ENCODE peak calls at places on chromosomes 6 and 20, in six cellular contexts. M is K562, K is H1, C is GM12878, P is HepG2, V is GM12892. L is an unnamed sample.

GRCh38 chr6:80454197-80454596 is 347.7 kb downstream of the BCKDHB start:
- DNase-seq in M (no peak), K (no peak), C (peak), P (no peak), V (no peak), L (no peak)

GRCh38 chr6:35280903-35281302 is 16.7 kb upstream of the DEF6 start:
- DNase-seq in M (no peak), K (no peak), C (no peak), P (no peak), V (no peak), L (no peak)

GRCh38 chr20:1313236-1313964 is 15.5 kb downstream of the SDCBP2 start:
- DNase-seq in M (peak), K (no peak), C (no peak), P (peak), V (peak), L (peak)

GRCh38 chr6:32785781-32786533 is 22.6 kb upstream of the HLA-DQB2 start:
- DNase-seq in M (peak), K (no peak), C (peak), P (peak), V (no peak), L (peak)

GRCh38 chr6:137927777-137928218 is 60.7 kb downstream of the TNFAIP3 start:
- DNase-seq in M (no peak), K (no peak), C (peak), P (no peak), V (no peak), L (no peak)

GRCh38 chr6:56642366-56643261 is at the start of gene DST:
- DNase-seq in M (no peak), K (no peak), C (no peak), P (peak), V (no peak), L (no peak)

GRCh38 chr20:52268184-52268583 is 76.6 kb upstream of the ZFP64 start:
- DNase-seq in M (no peak), K (no peak), C (no peak), P (no peak), V (no peak), L (no peak)

GRCh38 chr6:139291813-139292619 is at the start of gene TXLNB:
- DNase-seq in M (no peak), K (no peak), C (peak), P (no peak), V (no peak), L (peak)

GRCh38 chr20:63589261-63590217 is 15.5 kb upstream of the HELZ2 start:
- DNase-seq in M (no peak), K (no peak), C (no peak), P (no peak), V (no peak), L (no peak)

GRCh38 chr6:121867095-121867494 is 431.6 kb downstream of the GJA1 start:
- DNase-seq in M (no peak), K (no peak), C (no peak), P (no peak), V (no peak), L (no peak)

GRCh38 chr6:144055121-144055931 is 40.0 kb downstream of the SF3B5 start:
- DNase-seq in M (no peak), K (no peak), C (no peak), P (no peak), V (no peak), L (no peak)

GRCh38 chr6:33590531-33591198 is 10.6 kb upstream of the BAK1 start:
- DNase-seq in M (no peak), K (no peak), C (no peak), P (peak), V (no peak), L (no peak)

GRCh38 chr6:134238960-134239795 is 78.7 kb downstream of the SGK1 start:
- DNase-seq in M (no peak), K (no peak), C (no peak), P (no peak), V (no peak), L (no peak)

GRCh38 chr20:32623667-32624157 is 38.6 kb upstream of the NOL4L start:
- DNase-seq in M (no peak), K (peak), C (no peak), P (no peak), V (no peak), L (no peak)

GRCh38 chr6:16400248-16400760 is 161.9 kb downstream of the GMPR start:
- DNase-seq in M (no peak), K (no peak), C (no peak), P (no peak), V (no peak), L (no peak)

GRCh38 chr20:2378893-2379292 is 1.8 kb upstream of the TGM6 start:
- DNase-seq in M (no peak), K (no peak), C (no peak), P (no peak), V (no peak), L (no peak)

GRCh38 chr20:57514273-57514751 is 10.6 kb downstream of the CTCFL start:
- DNase-seq in M (peak), K (no peak), C (no peak), P (peak), V (no peak), L (peak)

GRCh38 chr6:154488802-154489437 is 21.6 kb downstream of the CNKSR3 start:
- DNase-seq in M (no peak), K (no peak), C (no peak), P (no peak), V (no peak), L (no peak)

GRCh38 chr20:61754976-61755778 is 310.5 kb downstream of the TAF4 start:
- DNase-seq in M (no peak), K (no peak), C (no peak), P (no peak), V (no peak), L (no peak)

GRCh38 chr20:20837574-20838021 is 125.2 kb upstream of the RALGAPA2 start:
- DNase-seq in M (peak), K (no peak), C (no peak), P (peak), V (no peak), L (peak)

GRCh38 chr6:112286010-112286409 is 31.6 kb upstream of the LAMA4 start:
- DNase-seq in M (no peak), K (no peak), C (peak), P (no peak), V (no peak), L (no peak)

GRCh38 chr20:35604444-35604750 is 11.2 kb upstream of the SPAG4 start:
- DNase-seq in M (peak), K (no peak), C (no peak), P (peak), V (no peak), L (no peak)

GRCh38 chr6:106692112-106692822 is 62.9 kb downstream of the QRSL1 start:
- DNase-seq in M (no peak), K (peak), C (no peak), P (no peak), V (no peak), L (no peak)

GRCh38 chr6:46011241-46012085 is 4.2 kb downstream of the CLIC5 start:
- DNase-seq in M (no peak), K (no peak), C (peak), P (peak), V (peak), L (peak)

GRCh38 chr6:31897612-31898199 is at the start of gene EHMT2:
- DNase-seq in M (peak), K (no peak), C (no peak), P (peak), V (peak), L (peak)

GRCh38 chr6:1247058-1247457 is 64.8 kb upstream of the FOXQ1 start:
- DNase-seq in M (no peak), K (no peak), C (no peak), P (no peak), V (no peak), L (no peak)

GRCh38 chr6:158358450-158359077 is 46.3 kb downstream of the TULP4 start:
- DNase-seq in M (no peak), K (no peak), C (no peak), P (no peak), V (no peak), L (no peak)

DNA sequence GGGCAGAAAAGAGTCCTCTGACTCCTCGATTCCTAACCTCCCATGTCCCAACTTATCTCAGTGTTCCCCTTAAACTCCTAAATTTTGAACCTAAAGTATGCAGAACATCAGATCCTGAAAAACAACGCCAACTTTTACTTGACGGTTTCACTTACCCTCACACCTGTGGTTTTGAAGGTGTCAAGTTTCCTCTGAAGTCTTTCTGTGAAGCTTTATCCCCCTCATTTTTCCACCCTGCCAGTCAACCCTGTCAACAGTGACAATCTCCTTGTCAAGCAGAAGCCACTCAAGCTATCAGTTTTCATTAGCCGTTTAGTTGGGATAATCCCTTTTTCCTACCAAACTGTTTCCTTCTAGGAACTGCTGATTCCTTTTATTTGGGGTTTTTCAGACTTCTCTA is 245.4 kb upstream of the PREP start:
- DNase-seq in M (no peak), K (no peak), C (no peak), P (no peak), V (no peak), L (no peak)
- TF ChIP-seq POLR2AphosphoS5 in M (no peak), K (no peak), C (no peak), P (no peak), V (no peak), L (no peak)

GRCh38 chr20:45971675-45972499 is at the start of gene ZNF335:
- DNase-seq in M (peak), K (peak), C (peak), P (peak), V (peak), L (peak)
- TF ChIP-seq POLR2A in M (peak), K (no peak), C (peak), P (peak), V (peak), L (peak)

DNA sequence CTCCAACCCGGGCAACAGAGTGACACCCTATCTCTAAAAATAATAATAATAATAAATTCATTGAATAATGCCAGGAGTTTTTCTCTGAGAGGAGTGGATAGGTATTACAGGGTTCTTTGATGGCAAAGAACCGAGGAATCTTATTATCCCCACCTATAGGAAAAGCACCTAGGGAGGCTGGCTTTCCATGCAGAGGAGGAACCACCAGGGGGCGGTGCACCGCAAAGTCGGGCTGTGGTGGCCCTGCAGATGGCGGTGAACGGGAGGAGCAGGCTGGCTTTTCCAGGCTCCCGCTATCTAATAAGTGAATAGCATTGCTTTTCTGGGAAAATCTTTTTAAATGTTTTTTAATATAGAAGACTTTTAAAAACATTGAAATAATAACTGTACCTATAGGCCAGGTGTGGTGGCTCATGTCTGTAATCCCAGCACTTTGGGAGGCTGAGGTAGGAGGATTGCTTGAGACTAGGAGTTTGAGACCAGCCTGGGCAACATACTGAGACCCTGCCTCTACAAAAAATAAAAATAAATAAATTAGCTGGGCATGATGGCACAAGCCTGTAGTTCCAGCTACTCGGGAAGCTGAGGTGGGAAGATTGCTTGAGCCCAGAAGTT is 864.2 kb downstream of the KIF16B start:
- DNase-seq in M (peak), K (peak), C (no peak), P (peak), V (peak), L (peak)
- TF ChIP-seq TAF1 in M (no peak), K (no peak), C (no peak), P (no peak), V (no peak), L (no peak)

DNA sequence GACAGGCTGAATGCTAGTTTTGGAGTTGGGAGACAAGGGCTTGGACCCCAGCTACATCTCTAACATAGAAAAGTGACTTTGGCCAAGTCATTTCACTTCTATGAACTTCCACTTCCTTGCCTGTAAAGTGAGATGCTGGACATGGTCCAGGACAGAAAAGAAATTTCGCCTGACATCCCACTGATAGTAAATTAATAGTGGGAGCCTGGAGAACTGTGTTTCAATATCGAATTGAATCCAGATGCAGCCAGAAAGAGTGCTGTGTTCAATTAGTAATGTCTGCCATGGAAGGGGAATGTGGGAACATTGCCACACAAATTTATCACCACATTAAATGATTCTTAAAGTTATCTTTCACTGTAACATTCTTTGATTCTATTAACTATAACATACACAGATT is 255.1 kb downstream of the HACE1 start:
- DNase-seq in M (no peak), K (no peak), C (no peak), P (no peak), V (no peak), L (no peak)
- TF ChIP-seq POLR2AphosphoS5 in M (no peak), K (no peak), C (no peak), P (no peak), V (no peak), L (no peak)

L was measured in GM12891.